ENCODE peak calls at places on chromosomes 4 and X, in four cellular contexts. R is endothelial cell of umbilical vein, H is K562, T is GM12878. S is an unnamed sample.

GRCh38 chrX:53093177-53093655 is 726 bp upstream of the KANTR start:
- DNase-seq in H (peak), T (no peak), R (peak), S (peak)

GRCh38 chr4:185587444-185588161 is 52.3 kb upstream of the PDLIM3 start:
- DNase-seq in R (no peak), H (no peak), T (peak), S (peak)

GRCh38 chrX:13190051-13190450 is 129.8 kb downstream of the ATXN3L start:
- DNase-seq in R (no peak), T (no peak), H (no peak), S (no peak)

GRCh38 chr4:7647932-7648812 is 213.4 kb upstream of the PSAPL1 start:
- DNase-seq in H (peak), R (peak), T (no peak), S (peak)

GRCh38 chrX:99572711-99573110 is 837.4 kb downstream of the PCDH19 start:
- DNase-seq in H (no peak), R (no peak), T (no peak), S (no peak)

GRCh38 chr4:41145571-41146078 is 68.7 kb downstream of the APBB2 start:
- DNase-seq in T (peak), H (no peak), R (no peak), S (peak)

GRCh38 chr4:71004281-71004851 is 10.9 kb downstream of the DCK start:
- DNase-seq in R (no peak), H (no peak), T (no peak), S (no peak)

GRCh38 chr4:155911905-155912304 is 8.4 kb downstream of the TDO2 start:
- DNase-seq in R (no peak), T (no peak), H (no peak), S (peak)

GRCh38 chr4:7435411-7436095 is 823 bp upstream of the PSAPL1 start:
- DNase-seq in R (no peak), H (no peak), T (no peak), S (no peak)

GRCh38 chr4:118743867-118744266 is 58.7 kb downstream of the METTL14 start:
- DNase-seq in H (no peak), T (no peak), R (no peak), S (peak)

GRCh38 chr4:121370729-121371325 is 10.0 kb downstream of the QRFPR start:
- DNase-seq in R (peak), H (peak), T (no peak), S (peak)

GRCh38 chr4:40199999-40200880 is 3.4 kb downstream of the RHOH start:
- DNase-seq in T (peak), H (no peak), R (no peak), S (peak)

GRCh38 chr4:184529283-184529682 is 54.9 kb upstream of the IRF2 start:
- DNase-seq in T (no peak), H (no peak), R (no peak), S (no peak)

GRCh38 chr4:105399535-105400161 is 74.2 kb downstream of the PPA2 start:
- DNase-seq in T (no peak), R (peak), H (no peak), S (peak)

GRCh38 chr4:6957994-6958393 is 48.4 kb downstream of the TBC1D14 start:
- DNase-seq in H (no peak), R (no peak), T (no peak), S (no peak)

GRCh38 chr4:31674313-31674947 is 954.3 kb downstream of the PCDH7 start:
- DNase-seq in T (no peak), H (no peak), R (peak), S (peak)

GRCh38 chrX:15781964-15782711 is 8.1 kb upstream of the ZRSR2 start:
- DNase-seq in T (peak), R (no peak), H (no peak), S (no peak)

GRCh38 chrX:12885508-12885907 is 18.6 kb downstream of the TLR7 start:
- DNase-seq in T (no peak), R (no peak), H (no peak), S (no peak)

GRCh38 chr4:108794136-108794535 is 31.3 kb upstream of the ETNPPL start:
- DNase-seq in H (no peak), T (no peak), R (no peak), S (peak)

GRCh38 chr4:78757574-78757973 is 18.6 kb upstream of the BMP2K start:
- DNase-seq in R (no peak), T (no peak), H (no peak), S (no peak)

GRCh38 chr4:1725521-1725920 is 4.2 kb downstream of the TACC3 start:
- DNase-seq in R (no peak), H (no peak), T (no peak), S (no peak)

GRCh38 chr4:7262134-7262533 is 69.8 kb downstream of the SORCS2 start:
- DNase-seq in H (no peak), R (no peak), T (no peak), S (no peak)

GRCh38 chr4:121656269-121656641 is 40.5 kb downstream of the ANXA5 start:
- DNase-seq in H (peak), R (peak), T (peak), S (peak)

GRCh38 chr4:152014280-152014679 is 253.5 kb upstream of the GATB start:
- DNase-seq in R (no peak), T (peak), H (no peak), S (no peak)

GRCh38 chr4:142297313-142297712 is 548.8 kb downstream of the INPP4B start:
- DNase-seq in R (no peak), H (no peak), T (no peak), S (no peak)

GRCh38 chrX:115467961-115468360 is 93.0 kb upstream of the PLS3 start:
- DNase-seq in R (peak), H (no peak), T (no peak), S (no peak)

GRCh38 chr4:16496501-16496900 is 270.2 kb upstream of the TAPT1 start:
- DNase-seq in H (no peak), T (no peak), R (peak), S (peak)

GRCh38 chrX:50813843-50814661 is at the start of gene SHROOM4:
- DNase-seq in T (no peak), H (no peak), R (peak), S (peak)

GRCh38 chr4:169121920-169122319 is 111.9 kb upstream of the CBR4 start:
- DNase-seq in T (no peak), R (no peak), H (no peak), S (no peak)

GRCh38 chrX:110120025-110120424 is 117.1 kb downstream of the TMEM164 start:
- DNase-seq in H (no peak), R (no peak), T (no peak), S (no peak)

GRCh38 chr4:93384211-93384610 is 444.3 kb upstream of the ATOH1 start:
- DNase-seq in R (peak), H (no peak), T (no peak), S (peak)

DNA sequence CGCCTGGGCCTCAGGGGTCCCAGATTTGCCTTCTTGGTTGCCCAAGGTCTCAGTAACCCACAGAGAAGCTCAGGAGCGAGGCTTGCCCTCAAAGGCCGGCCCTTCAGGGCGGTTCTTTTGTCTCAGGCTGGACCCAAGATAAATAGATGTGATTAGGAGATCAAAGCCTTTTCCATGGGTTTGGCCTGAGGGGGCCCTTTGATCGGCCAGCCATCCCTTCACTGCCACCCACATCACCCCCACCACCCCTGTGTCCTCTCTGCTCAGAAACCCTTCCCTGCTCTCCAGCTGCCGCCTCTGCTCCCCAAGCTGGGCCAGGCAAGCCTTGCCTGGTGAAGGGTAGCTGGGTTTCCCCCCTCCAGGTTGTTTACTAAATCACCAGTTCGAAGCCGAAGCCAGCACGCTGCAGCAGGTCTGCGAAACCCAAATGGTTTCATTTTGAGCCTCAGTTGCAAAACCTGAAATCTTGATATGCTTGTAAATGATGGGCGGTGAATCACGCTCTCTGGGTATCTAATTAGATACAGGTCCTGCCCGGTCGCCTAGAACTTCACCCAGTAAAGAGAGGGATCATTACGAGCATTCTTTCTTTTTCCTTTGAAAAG is 202.6 kb upstream of the BCOR start:
- DNase-seq in H (no peak), T (no peak), R (no peak), S (no peak)
- TF ChIP-seq FOS in H (no peak), T (no peak), R (no peak), S (no peak)

DNA sequence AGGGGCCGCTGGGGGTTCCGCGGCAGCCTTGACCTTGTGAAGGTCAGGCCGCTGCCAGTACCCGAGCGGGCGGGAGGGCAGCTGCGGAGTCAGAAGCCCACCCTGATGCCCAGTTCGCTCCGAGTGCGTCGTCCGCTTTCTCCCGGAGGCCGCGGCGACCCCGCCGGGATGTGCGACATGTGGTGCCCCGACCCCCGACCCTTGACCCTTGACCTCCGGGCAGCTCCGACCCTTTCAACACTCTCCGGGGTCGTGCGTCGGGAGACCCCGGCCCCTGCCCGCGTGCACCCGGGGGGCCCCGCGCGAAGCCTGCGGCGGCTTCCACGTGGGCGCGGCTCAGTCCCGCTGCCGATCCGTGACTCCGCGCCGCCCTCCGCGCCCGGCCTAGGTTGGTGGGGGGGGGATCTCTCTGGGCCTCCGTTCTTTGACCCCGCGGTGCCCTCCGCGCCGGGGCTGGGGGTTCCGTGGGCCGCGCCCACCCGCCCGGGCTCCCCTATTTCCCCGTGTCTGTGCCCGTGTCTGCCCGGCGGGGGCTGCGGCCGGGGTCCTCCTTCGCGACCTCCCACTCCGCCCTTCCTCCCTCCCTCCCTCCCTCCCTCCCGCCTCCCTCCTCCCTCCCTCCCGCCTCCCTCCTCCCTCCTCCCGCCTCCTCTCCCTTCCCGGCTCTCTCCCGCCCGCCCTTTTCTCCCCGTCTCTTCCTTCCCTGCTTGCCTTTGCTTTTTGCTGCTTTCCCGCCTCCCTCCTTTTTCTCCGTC is 640 bp upstream of the SLC25A6 start:
- DNase-seq in R (no peak), H (peak), T (no peak), S (peak)
- TF ChIP-seq FOS in R (no peak), H (no peak), T (no peak), S (no peak)

GRCh38 chrX:103817502-103817901 is 14.6 kb downstream of the RAB9B start:
- DNase-seq in R (peak), H (peak), T (peak), S (peak)
- TF ChIP-seq FOS in R (no peak), H (no peak), T (no peak), S (no peak)

GRCh38 chr4:137610960-137611359 is 78.7 kb upstream of the PCDH18 start:
- DNase-seq in H (no peak), R (peak), T (no peak), S (peak)
- TF ChIP-seq FOS in H (no peak), R (no peak), T (no peak), S (no peak)

GRCh38 chr4:127686656-127687055 is 43.5 kb upstream of the SLC25A31 start:
- DNase-seq in T (no peak), H (no peak), R (peak), S (peak)
- TF ChIP-seq FOS in T (no peak), H (no peak), R (peak), S (no peak)

GRCh38 chr4:3239998-3240920 is 8.7 kb upstream of the MSANTD1 start:
- DNase-seq in T (no peak), H (no peak), R (no peak), S (no peak)
- TF ChIP-seq FOS in T (no peak), H (no peak), R (no peak), S (no peak)

DNA sequence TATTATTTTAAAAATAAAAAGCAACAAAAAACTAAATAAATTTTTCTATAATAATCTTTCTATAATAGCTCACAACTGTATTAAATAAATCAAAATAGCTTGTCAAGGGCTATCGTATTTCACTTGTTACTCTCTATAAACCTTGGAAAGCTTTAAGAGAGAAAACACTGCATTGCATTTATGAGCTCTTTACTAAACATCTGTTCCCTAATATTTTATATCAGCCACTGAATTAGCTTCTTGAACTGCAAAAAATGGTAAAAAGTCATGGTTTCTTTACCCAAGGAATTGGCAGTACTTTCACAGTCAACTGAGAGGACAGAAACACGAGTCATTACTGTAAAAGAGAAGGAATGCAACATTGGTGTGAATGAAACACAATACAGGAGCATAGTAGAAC is 671.2 kb downstream of the PCDH18 start:
- DNase-seq in T (no peak), H (no peak), R (no peak), S (peak)
- TF ChIP-seq FOS in T (no peak), H (no peak), R (no peak), S (no peak)

GRCh38 chr4:11424000-11424399 is 4.7 kb downstream of the HS3ST1 start:
- DNase-seq in R (peak), T (no peak), H (peak), S (peak)
- TF ChIP-seq FOS in R (no peak), T (no peak), H (no peak), S (no peak)

GRCh38 chr4:57501715-57502114 is 391.5 kb upstream of the IGFBP7 start:
- DNase-seq in T (no peak), H (no peak), R (no peak), S (peak)

GRCh38 chr4:57504139-57504538 is 394.0 kb upstream of the IGFBP7 start:
- DNase-seq in R (no peak), H (no peak), T (no peak), S (no peak)

DNA sequence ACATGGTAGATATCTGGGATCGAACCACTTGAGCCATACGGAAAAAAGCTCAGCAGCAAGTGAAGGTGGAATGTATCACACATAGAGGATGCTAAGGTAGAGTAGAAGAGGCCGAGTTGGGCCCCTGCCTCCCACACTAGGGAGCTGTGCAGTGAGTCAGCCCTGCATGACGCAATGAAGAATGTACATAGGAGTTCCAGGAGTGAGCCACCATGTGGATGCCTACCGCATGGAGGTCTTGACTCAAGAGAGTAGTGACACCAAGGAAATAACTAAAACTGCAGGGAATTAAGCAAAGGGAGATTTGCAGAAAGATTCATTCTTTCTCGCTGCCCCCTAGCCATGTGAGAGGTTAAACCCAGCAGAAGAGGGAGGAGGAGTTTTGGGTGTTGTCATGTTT is 389.6 kb upstream of the IGFBP7 start:
- DNase-seq in H (no peak), T (no peak), R (no peak), S (no peak)
- TF ChIP-seq FOS in H (no peak), T (no peak), R (no peak), S (no peak)

S was measured in IMR-90.